ENCODE peak calls at places on chromosomes 12 and 14, in nine cellular contexts. One of them, this sample, is unnamed.

GRCh38 chr14:105144231-105144665 is 24.3 kb downstream of the JAG2 start:
- DNase-seq in HT-29: no peak
- DNase-seq in WTC11: no peak
- DNase-seq in SK-N-SH: no peak
- DNase-seq in ureter: no peak
- DNase-seq in KG1: no peak
- DNase-seq in stimulated activated CD8-positive, alpha-beta memory T cell treated with anti-CD3 and anti-CD28 coated beads, Interleukin-12 subunit alpha, Interleukin-12 subunit beta, amount 100 ng/mL, for 4 hours: no peak
- DNase-seq in effector CD4-positive, alpha-beta T cell: no peak
- DNase-seq in left ventricle myocardium inferior: no peak
- DNase-seq in this sample: no peak

GRCh38 chr14:65281991-65282908 is 130.3 kb upstream of the FUT8 start:
- DNase-seq in SK-N-SH: no peak
- DNase-seq in left ventricle myocardium inferior: no peak
- DNase-seq in WTC11: peak
- DNase-seq in KG1: no peak
- DNase-seq in HT-29: no peak
- DNase-seq in effector CD4-positive, alpha-beta T cell: no peak
- DNase-seq in stimulated activated CD8-positive, alpha-beta memory T cell treated with anti-CD3 and anti-CD28 coated beads, Interleukin-12 subunit alpha, Interleukin-12 subunit beta, amount 100 ng/mL, for 4 hours: no peak
- DNase-seq in ureter: no peak
- DNase-seq in this sample: no peak

GRCh38 chr12:13100882-13101769 is 2.3 kb downstream of the GSG1 start:
- DNase-seq in effector CD4-positive, alpha-beta T cell: peak
- DNase-seq in WTC11: peak
- DNase-seq in stimulated activated CD8-positive, alpha-beta memory T cell treated with anti-CD3 and anti-CD28 coated beads, Interleukin-12 subunit alpha, Interleukin-12 subunit beta, amount 100 ng/mL, for 4 hours: peak
- DNase-seq in HT-29: peak
- DNase-seq in KG1: peak
- DNase-seq in ureter: peak
- DNase-seq in left ventricle myocardium inferior: peak
- DNase-seq in SK-N-SH: peak
- DNase-seq in this sample: peak

GRCh38 chr12:113057565-113058485 is 1.3 kb downstream of the DTX1 start:
- DNase-seq in KG1: no peak
- DNase-seq in left ventricle myocardium inferior: no peak
- DNase-seq in WTC11: peak
- DNase-seq in SK-N-SH: no peak
- DNase-seq in HT-29: no peak
- DNase-seq in effector CD4-positive, alpha-beta T cell: no peak
- DNase-seq in ureter: no peak
- DNase-seq in stimulated activated CD8-positive, alpha-beta memory T cell treated with anti-CD3 and anti-CD28 coated beads, Interleukin-12 subunit alpha, Interleukin-12 subunit beta, amount 100 ng/mL, for 4 hours: no peak
- DNase-seq in this sample: no peak

GRCh38 chr12:120692524-120693033 is 5.6 kb downstream of the MLEC start:
- DNase-seq in WTC11: no peak
- DNase-seq in HT-29: no peak
- DNase-seq in KG1: no peak
- DNase-seq in left ventricle myocardium inferior: no peak
- DNase-seq in SK-N-SH: no peak
- DNase-seq in stimulated activated CD8-positive, alpha-beta memory T cell treated with anti-CD3 and anti-CD28 coated beads, Interleukin-12 subunit alpha, Interleukin-12 subunit beta, amount 100 ng/mL, for 4 hours: no peak
- DNase-seq in ureter: no peak
- DNase-seq in effector CD4-positive, alpha-beta T cell: no peak
- DNase-seq in this sample: no peak

GRCh38 chr14:101350021-101350420 is 211.3 kb upstream of the DIO3 start:
- DNase-seq in SK-N-SH: no peak
- DNase-seq in KG1: no peak
- DNase-seq in left ventricle myocardium inferior: no peak
- DNase-seq in ureter: peak
- DNase-seq in effector CD4-positive, alpha-beta T cell: no peak
- DNase-seq in HT-29: no peak
- DNase-seq in stimulated activated CD8-positive, alpha-beta memory T cell treated with anti-CD3 and anti-CD28 coated beads, Interleukin-12 subunit alpha, Interleukin-12 subunit beta, amount 100 ng/mL, for 4 hours: no peak
- DNase-seq in WTC11: no peak
- DNase-seq in this sample: peak

GRCh38 chr14:54338696-54339317 is 58.0 kb upstream of the CDKN3 start:
- DNase-seq in HT-29: peak
- DNase-seq in WTC11: no peak
- DNase-seq in left ventricle myocardium inferior: no peak
- DNase-seq in SK-N-SH: no peak
- DNase-seq in effector CD4-positive, alpha-beta T cell: no peak
- DNase-seq in ureter: no peak
- DNase-seq in KG1: no peak
- DNase-seq in stimulated activated CD8-positive, alpha-beta memory T cell treated with anti-CD3 and anti-CD28 coated beads, Interleukin-12 subunit alpha, Interleukin-12 subunit beta, amount 100 ng/mL, for 4 hours: no peak
- DNase-seq in this sample: no peak

GRCh38 chr14:25032092-25032784 is 17.7 kb downstream of the STXBP6 start:
- DNase-seq in left ventricle myocardium inferior: no peak
- DNase-seq in ureter: no peak
- DNase-seq in stimulated activated CD8-positive, alpha-beta memory T cell treated with anti-CD3 and anti-CD28 coated beads, Interleukin-12 subunit alpha, Interleukin-12 subunit beta, amount 100 ng/mL, for 4 hours: no peak
- DNase-seq in WTC11: peak
- DNase-seq in SK-N-SH: no peak
- DNase-seq in HT-29: no peak
- DNase-seq in effector CD4-positive, alpha-beta T cell: no peak
- DNase-seq in KG1: no peak
- DNase-seq in this sample: no peak

GRCh38 chr12:131511391-131511802 is 199.5 kb upstream of the SFSWAP start:
- DNase-seq in KG1: peak
- DNase-seq in WTC11: no peak
- DNase-seq in effector CD4-positive, alpha-beta T cell: peak
- DNase-seq in ureter: no peak
- DNase-seq in left ventricle myocardium inferior: no peak
- DNase-seq in SK-N-SH: no peak
- DNase-seq in stimulated activated CD8-positive, alpha-beta memory T cell treated with anti-CD3 and anti-CD28 coated beads, Interleukin-12 subunit alpha, Interleukin-12 subunit beta, amount 100 ng/mL, for 4 hours: peak
- DNase-seq in HT-29: no peak
- DNase-seq in this sample: no peak

GRCh38 chr12:103645202-103645601 is 58.1 kb downstream of the STAB2 start:
- DNase-seq in HT-29: no peak
- DNase-seq in SK-N-SH: no peak
- DNase-seq in effector CD4-positive, alpha-beta T cell: no peak
- DNase-seq in stimulated activated CD8-positive, alpha-beta memory T cell treated with anti-CD3 and anti-CD28 coated beads, Interleukin-12 subunit alpha, Interleukin-12 subunit beta, amount 100 ng/mL, for 4 hours: no peak
- DNase-seq in ureter: no peak
- DNase-seq in KG1: no peak
- DNase-seq in left ventricle myocardium inferior: no peak
- DNase-seq in WTC11: no peak
- DNase-seq in this sample: no peak

GRCh38 chr14:83566567-83566966 is 1963.4 kb upstream of the FLRT2 start:
- DNase-seq in left ventricle myocardium inferior: no peak
- DNase-seq in SK-N-SH: no peak
- DNase-seq in HT-29: no peak
- DNase-seq in KG1: no peak
- DNase-seq in effector CD4-positive, alpha-beta T cell: no peak
- DNase-seq in stimulated activated CD8-positive, alpha-beta memory T cell treated with anti-CD3 and anti-CD28 coated beads, Interleukin-12 subunit alpha, Interleukin-12 subunit beta, amount 100 ng/mL, for 4 hours: no peak
- DNase-seq in WTC11: no peak
- DNase-seq in ureter: no peak
- DNase-seq in this sample: no peak

GRCh38 chr12:68746572-68747180 is 700 bp downstream of the SLC35E3 start:
- DNase-seq in stimulated activated CD8-positive, alpha-beta memory T cell treated with anti-CD3 and anti-CD28 coated beads, Interleukin-12 subunit alpha, Interleukin-12 subunit beta, amount 100 ng/mL, for 4 hours: peak
- DNase-seq in HT-29: peak
- DNase-seq in effector CD4-positive, alpha-beta T cell: no peak
- DNase-seq in WTC11: peak
- DNase-seq in KG1: peak
- DNase-seq in left ventricle myocardium inferior: peak
- DNase-seq in ureter: peak
- DNase-seq in SK-N-SH: peak
- DNase-seq in this sample: peak

GRCh38 chr12:54220567-54220966 is 31.8 kb upstream of the SMUG1 start:
- DNase-seq in SK-N-SH: no peak
- DNase-seq in effector CD4-positive, alpha-beta T cell: no peak
- DNase-seq in stimulated activated CD8-positive, alpha-beta memory T cell treated with anti-CD3 and anti-CD28 coated beads, Interleukin-12 subunit alpha, Interleukin-12 subunit beta, amount 100 ng/mL, for 4 hours: no peak
- DNase-seq in WTC11: no peak
- DNase-seq in KG1: no peak
- DNase-seq in HT-29: no peak
- DNase-seq in ureter: no peak
- DNase-seq in left ventricle myocardium inferior: no peak
- DNase-seq in this sample: no peak

GRCh38 chr12:56724660-56724988 is 475 bp downstream of the NACA start:
- DNase-seq in left ventricle myocardium inferior: no peak
- DNase-seq in ureter: no peak
- DNase-seq in stimulated activated CD8-positive, alpha-beta memory T cell treated with anti-CD3 and anti-CD28 coated beads, Interleukin-12 subunit alpha, Interleukin-12 subunit beta, amount 100 ng/mL, for 4 hours: no peak
- DNase-seq in KG1: no peak
- DNase-seq in WTC11: no peak
- DNase-seq in SK-N-SH: no peak
- DNase-seq in effector CD4-positive, alpha-beta T cell: no peak
- DNase-seq in HT-29: no peak
- DNase-seq in this sample: no peak

GRCh38 chr12:52058631-52059324 is 7.5 kb downstream of the NR4A1 start:
- DNase-seq in left ventricle myocardium inferior: no peak
- DNase-seq in KG1: no peak
- DNase-seq in effector CD4-positive, alpha-beta T cell: no peak
- DNase-seq in WTC11: no peak
- DNase-seq in ureter: no peak
- DNase-seq in SK-N-SH: no peak
- DNase-seq in HT-29: no peak
- DNase-seq in stimulated activated CD8-positive, alpha-beta memory T cell treated with anti-CD3 and anti-CD28 coated beads, Interleukin-12 subunit alpha, Interleukin-12 subunit beta, amount 100 ng/mL, for 4 hours: no peak
- DNase-seq in this sample: no peak

GRCh38 chr12:79662046-79662811 is 28.5 kb downstream of the PAWR start:
- DNase-seq in WTC11: no peak
- DNase-seq in stimulated activated CD8-positive, alpha-beta memory T cell treated with anti-CD3 and anti-CD28 coated beads, Interleukin-12 subunit alpha, Interleukin-12 subunit beta, amount 100 ng/mL, for 4 hours: no peak
- DNase-seq in effector CD4-positive, alpha-beta T cell: no peak
- DNase-seq in SK-N-SH: no peak
- DNase-seq in KG1: no peak
- DNase-seq in ureter: no peak
- DNase-seq in HT-29: no peak
- DNase-seq in left ventricle myocardium inferior: no peak
- DNase-seq in this sample: no peak

GRCh38 chr12:109715310-109716091 is 1.9 kb downstream of the FAM222A start:
- DNase-seq in effector CD4-positive, alpha-beta T cell: peak
- DNase-seq in stimulated activated CD8-positive, alpha-beta memory T cell treated with anti-CD3 and anti-CD28 coated beads, Interleukin-12 subunit alpha, Interleukin-12 subunit beta, amount 100 ng/mL, for 4 hours: no peak
- DNase-seq in SK-N-SH: peak
- DNase-seq in ureter: no peak
- DNase-seq in WTC11: peak
- DNase-seq in left ventricle myocardium inferior: peak
- DNase-seq in KG1: no peak
- DNase-seq in HT-29: no peak
- DNase-seq in this sample: no peak

GRCh38 chr12:103832048-103832798 is 8.8 kb downstream of the NT5DC3 start:
- DNase-seq in ureter: no peak
- DNase-seq in WTC11: no peak
- DNase-seq in left ventricle myocardium inferior: no peak
- DNase-seq in HT-29: no peak
- DNase-seq in SK-N-SH: no peak
- DNase-seq in effector CD4-positive, alpha-beta T cell: no peak
- DNase-seq in stimulated activated CD8-positive, alpha-beta memory T cell treated with anti-CD3 and anti-CD28 coated beads, Interleukin-12 subunit alpha, Interleukin-12 subunit beta, amount 100 ng/mL, for 4 hours: no peak
- DNase-seq in KG1: no peak
- DNase-seq in this sample: no peak

GRCh38 chr12:2008677-2009076 is 4.4 kb upstream of the DCP1B start:
- DNase-seq in KG1: no peak
- DNase-seq in stimulated activated CD8-positive, alpha-beta memory T cell treated with anti-CD3 and anti-CD28 coated beads, Interleukin-12 subunit alpha, Interleukin-12 subunit beta, amount 100 ng/mL, for 4 hours: no peak
- DNase-seq in HT-29: no peak
- DNase-seq in WTC11: no peak
- DNase-seq in ureter: no peak
- DNase-seq in left ventricle myocardium inferior: no peak
- DNase-seq in SK-N-SH: no peak
- DNase-seq in effector CD4-positive, alpha-beta T cell: no peak
- DNase-seq in this sample: no peak